ENCODE peak calls at places on chromosomes 6 and 20, in nine cellular contexts. X, D, T, G, A, I, U, C and R are unnamed samples.

GRCh38 chr6:136051140-136051775 is 198.9 kb downstream of the MTFR2 start:
- DNase-seq in U (no peak), D (no peak), C (no peak), T (no peak), X (no peak), G (no peak), I (no peak), A (peak), R (no peak)

GRCh38 chr20:931401-931800 is 15.3 kb upstream of the ANGPT4 start:
- DNase-seq in A (no peak), I (no peak), D (no peak), T (no peak), X (peak), G (no peak), U (no peak), C (no peak), R (no peak)

GRCh38 chr6:160279850-160280249 is 21.2 kb upstream of the SLC22A2 start:
- DNase-seq in A (no peak), D (no peak), C (no peak), T (no peak), I (no peak), X (peak), U (no peak), G (no peak), R (no peak)

GRCh38 chr20:33191484-33191883 is 23.5 kb downstream of the BPIFA2 start:
- DNase-seq in U (no peak), T (no peak), X (no peak), G (no peak), D (no peak), A (no peak), C (no peak), I (no peak), R (no peak)

GRCh38 chr6:4790158-4790899 is 14.1 kb downstream of the CDYL start:
- DNase-seq in U (no peak), A (no peak), D (no peak), I (no peak), G (no peak), T (no peak), X (no peak), C (no peak), R (no peak)

GRCh38 chr20:43459022-43459942 is 1.6 kb downstream of the SRSF6 start:
- DNase-seq in I (no peak), T (no peak), G (no peak), U (no peak), C (no peak), X (peak), A (peak), D (no peak), R (no peak)

GRCh38 chr6:19892250-19892649 is 55.1 kb downstream of the ID4 start:
- DNase-seq in T (no peak), C (no peak), A (no peak), U (peak), X (no peak), D (no peak), G (no peak), I (peak), R (no peak)

GRCh38 chr6:163263998-163264661 is 150.4 kb upstream of the QKI start:
- DNase-seq in D (no peak), U (no peak), T (no peak), I (no peak), X (no peak), G (no peak), C (no peak), A (no peak), R (no peak)

GRCh38 chr20:21396045-21396893 is 1.1 kb downstream of the NKX2-4 start:
- DNase-seq in U (peak), I (peak), G (no peak), C (peak), T (no peak), D (peak), X (no peak), A (no peak), R (no peak)

GRCh38 chr6:31734703-31735500 is 1.4 kb downstream of the CLIC1 start:
- DNase-seq in X (peak), A (peak), U (peak), D (no peak), C (peak), I (peak), G (no peak), T (no peak), R (no peak)

GRCh38 chr6:166221636-166222035 is 54.0 kb upstream of the TBXT start:
- DNase-seq in I (no peak), U (no peak), A (no peak), X (no peak), T (no peak), C (no peak), D (no peak), G (no peak), R (no peak)

GRCh38 chr6:39051399-39052122 is 3.0 kb downstream of the GLP1R start:
- DNase-seq in D (no peak), A (no peak), C (no peak), T (no peak), X (no peak), I (no peak), U (no peak), G (no peak), R (no peak)

GRCh38 chr6:20952605-20953004 is 418.3 kb downstream of the CDKAL1 start:
- DNase-seq in T (no peak), C (no peak), D (no peak), G (no peak), U (peak), A (no peak), I (no peak), X (peak), R (no peak)

GRCh38 chr6:35248300-35248699 is 11.2 kb upstream of the ZNF76 start:
- DNase-seq in U (no peak), X (peak), I (no peak), C (no peak), D (no peak), T (no peak), G (no peak), A (no peak), R (no peak)

GRCh38 chr6:28137458-28138020 is 4.1 kb upstream of the ZKSCAN8 start:
- DNase-seq in A (no peak), C (peak), T (no peak), I (no peak), G (no peak), U (no peak), X (peak), D (no peak), R (no peak)

GRCh38 chr6:15907914-15908518 is 220.9 kb upstream of the MYLIP start:
- DNase-seq in D (peak), U (peak), I (no peak), T (no peak), X (no peak), G (no peak), A (no peak), C (no peak), R (peak)

GRCh38 chr20:48209102-48209501 is 423.8 kb upstream of the SULF2 start:
- DNase-seq in X (no peak), D (peak), U (peak), I (no peak), T (no peak), G (no peak), C (no peak), A (no peak), R (no peak)

GRCh38 chr6:62285612-62286469 is at the start of gene KHDRBS2:
- DNase-seq in D (peak), A (peak), I (peak), X (peak), C (peak), U (peak), G (no peak), T (peak), R (peak)

GRCh38 chr6:30889921-30890645 is 5.8 kb downstream of the DDR1 start:
- DNase-seq in X (no peak), D (peak), A (no peak), G (no peak), I (no peak), T (no peak), C (no peak), U (peak), R (no peak)

GRCh38 chr20:14384820-14385740 is 47.7 kb upstream of the FLRT3 start:
- DNase-seq in G (no peak), X (no peak), U (no peak), I (no peak), A (no peak), C (no peak), D (no peak), T (no peak), R (no peak)

GRCh38 chr6:149082320-149082719 is 235.2 kb upstream of the TAB2 start:
- DNase-seq in U (peak), C (peak), T (peak), I (peak), X (peak), D (peak), G (peak), A (peak), R (peak)

GRCh38 chr20:32752458-32753250 is 9.4 kb upstream of the COMMD7 start:
- DNase-seq in A (no peak), C (no peak), X (peak), D (no peak), U (no peak), T (no peak), I (no peak), G (no peak), R (no peak)

GRCh38 chr6:8084586-8084985 is 17.8 kb downstream of the EEF1E1 start:
- DNase-seq in X (peak), I (no peak), D (no peak), G (no peak), C (no peak), U (no peak), T (no peak), A (no peak), R (no peak)

GRCh38 chr6:70413829-70414494 is 654 bp downstream of the FAM135A start:
- DNase-seq in G (no peak), C (no peak), X (no peak), I (no peak), T (no peak), D (peak), U (no peak), A (no peak), R (no peak)

GRCh38 chr20:60976139-60976538 is 275.9 kb upstream of the CDH4 start:
- DNase-seq in X (no peak), A (no peak), D (no peak), C (no peak), G (no peak), I (no peak), T (no peak), U (no peak), R (no peak)

GRCh38 chr20:48644286-48644828 is 183.4 kb downstream of the PREX1 start:
- DNase-seq in X (no peak), D (no peak), I (no peak), A (no peak), T (no peak), U (no peak), C (no peak), G (no peak), R (no peak)

GRCh38 chr6:147156218-147156617 is 48.0 kb upstream of the STXBP5 start:
- DNase-seq in X (no peak), D (no peak), T (no peak), U (no peak), G (no peak), I (no peak), A (no peak), C (no peak), R (no peak)

DNA sequence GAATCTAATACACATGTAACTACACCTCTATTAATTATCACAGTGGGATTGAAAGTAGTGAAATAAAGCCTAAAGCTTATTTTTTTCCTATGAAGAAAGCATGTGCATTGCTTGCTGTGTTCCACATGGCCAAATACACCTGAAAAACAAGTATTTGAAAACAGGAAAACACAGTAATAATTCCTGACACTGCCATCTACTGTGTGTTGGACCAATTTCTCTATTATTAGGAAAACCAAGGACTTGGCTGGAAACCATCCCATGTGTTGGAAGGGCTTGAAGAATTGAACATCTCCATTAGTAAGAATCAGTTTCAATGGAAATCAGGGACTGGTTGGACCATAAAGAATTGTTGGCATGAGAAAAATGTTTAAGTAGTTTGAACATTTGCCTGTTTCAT is 124.0 kb downstream of the PHF3 start:
- DNase-seq in T (no peak), D (no peak), U (no peak), I (no peak), A (no peak), C (no peak), G (no peak), X (peak), R (no peak)
- TF ChIP-seq CTCF in T (no peak), D (peak), U (no peak), I (no peak), A (no peak), C (no peak), G (no peak), X (no peak), R (no peak)

GRCh38 chr6:45586216-45587171 is 208.8 kb upstream of the SUPT3H start:
- DNase-seq in X (no peak), C (peak), G (no peak), U (no peak), D (no peak), T (no peak), I (peak), A (no peak), R (no peak)
- TF ChIP-seq CTCF in X (no peak), C (no peak), G (no peak), U (no peak), D (no peak), T (no peak), I (no peak), A (no peak), R (no peak)

DNA sequence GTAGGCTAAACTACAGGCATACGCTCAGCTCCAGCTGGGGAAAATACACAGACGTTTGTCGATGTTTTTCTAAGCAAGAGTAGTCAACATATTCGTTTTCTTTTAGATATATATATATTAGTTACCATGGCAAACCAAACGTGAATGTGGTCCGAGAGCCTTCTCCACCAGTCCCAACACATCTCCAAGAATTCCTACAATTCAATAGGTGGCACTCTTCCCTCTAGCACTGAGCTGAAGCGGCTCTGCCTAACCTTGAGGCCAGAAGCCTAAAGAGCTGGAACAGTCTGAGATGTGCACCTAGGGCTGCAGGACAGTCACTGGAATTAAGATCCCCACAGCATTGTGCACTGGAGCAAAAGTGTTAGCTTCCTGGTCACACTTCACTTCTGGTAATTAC is 70.3 kb upstream of the BEND3 start:
- DNase-seq in D (peak), X (peak), G (no peak), A (no peak), U (peak), I (no peak), T (no peak), C (no peak), R (no peak)
- TF ChIP-seq CTCF in D (peak), X (peak), G (peak), A (no peak), U (peak), I (peak), T (no peak), C (no peak), R (peak)

GRCh38 chr6:95280690-95281273 is 296.6 kb upstream of the MANEA start:
- DNase-seq in U (peak), C (no peak), D (peak), X (peak), G (no peak), T (no peak), A (no peak), I (no peak), R (no peak)
- TF ChIP-seq CTCF in U (peak), C (peak), D (peak), X (peak), G (peak), T (no peak), A (no peak), I (no peak), R (peak)

GRCh38 chr6:89776583-89777233 is 42.9 kb downstream of the MDN1 start:
- DNase-seq in T (no peak), U (no peak), A (no peak), D (no peak), X (no peak), G (no peak), I (no peak), C (no peak), R (no peak)
- TF ChIP-seq CTCF in T (no peak), U (no peak), A (no peak), D (no peak), X (no peak), G (no peak), I (no peak), C (no peak), R (no peak)

DNA sequence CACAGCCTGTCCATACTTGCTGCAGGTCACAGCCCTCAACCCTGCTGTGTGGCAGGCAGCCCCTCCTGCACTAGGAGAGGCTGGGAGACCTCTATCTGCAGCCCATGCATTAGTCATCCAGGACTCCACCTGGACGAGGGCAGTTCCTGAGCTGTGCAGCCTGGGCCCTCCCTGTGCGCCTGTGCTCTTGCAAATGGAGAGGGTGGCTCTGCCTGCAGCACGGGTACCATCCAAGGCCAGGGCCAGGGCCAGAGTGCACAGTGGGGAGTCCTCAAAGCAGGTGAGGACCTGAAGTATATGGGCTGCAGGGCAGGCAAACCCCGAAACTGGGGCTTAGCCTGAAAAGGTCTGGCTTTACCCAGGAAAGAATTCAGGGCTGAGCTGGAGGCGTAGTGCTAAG is 89.8 kb upstream of the PHACTR3 start:
- DNase-seq in X (no peak), D (no peak), C (no peak), A (no peak), U (no peak), G (no peak), T (no peak), I (no peak), R (no peak)
- TF ChIP-seq CTCF in X (no peak), D (no peak), C (no peak), A (no peak), U (no peak), G (no peak), T (no peak), I (peak), R (no peak)

GRCh38 chr20:51488331-51488730 is 54.2 kb downstream of the NFATC2 start:
- DNase-seq in X (peak), D (no peak), U (no peak), G (no peak), T (no peak), A (no peak), C (no peak), I (no peak), R (no peak)
- TF ChIP-seq CTCF in X (no peak), D (no peak), U (no peak), G (no peak), T (no peak), A (no peak), C (no peak), I (no peak), R (no peak)

DNA sequence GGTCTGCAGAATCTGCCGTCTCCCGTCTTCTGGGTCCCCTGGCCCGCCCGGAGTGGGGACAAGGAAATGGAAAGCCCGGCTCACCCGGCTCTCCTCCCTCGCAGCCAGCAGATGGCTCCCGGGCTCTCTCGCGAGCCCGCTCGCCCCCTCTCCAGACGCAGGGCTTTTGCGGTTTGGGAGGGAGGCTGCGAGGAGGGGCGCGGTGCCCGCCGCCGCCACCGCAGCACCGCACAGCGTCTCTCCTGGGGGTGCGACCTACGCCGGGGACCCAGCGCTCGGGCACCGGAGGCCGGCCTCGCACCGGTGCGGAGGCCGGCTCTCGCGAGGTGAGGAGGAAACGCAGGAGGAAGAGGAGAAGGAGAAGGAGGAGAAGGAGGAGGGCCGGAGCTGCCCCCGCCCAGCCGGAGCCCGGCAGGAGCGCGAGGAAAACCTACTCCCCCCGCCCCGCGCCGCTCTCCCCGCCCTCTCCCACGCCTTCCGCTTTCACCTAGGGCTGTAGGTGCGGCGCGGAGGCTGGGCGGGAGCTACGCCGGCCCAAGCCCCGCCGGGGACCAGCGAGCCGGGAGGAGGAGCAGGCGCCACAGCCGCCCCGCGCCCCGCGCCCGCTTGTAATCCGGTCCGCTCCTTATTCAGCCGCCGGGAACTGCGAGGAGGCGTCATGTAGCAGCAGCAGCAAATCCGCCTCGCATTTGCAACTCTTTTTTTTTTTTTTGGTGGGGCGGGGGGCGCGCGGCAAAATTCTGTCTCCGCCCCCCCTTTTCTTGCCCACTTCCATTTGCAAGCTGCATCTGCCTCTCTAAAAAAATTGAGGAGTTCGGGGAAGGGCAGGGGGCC is at the start of gene CARMIL1:
- DNase-seq in I (peak), T (no peak), U (peak), G (no peak), C (peak), A (peak), D (peak), X (peak), R (peak)
- TF ChIP-seq CTCF in I (peak), T (peak), U (peak), G (peak), C (peak), A (peak), D (peak), X (peak), R (peak)

GRCh38 chr6:37309059-37309458 is 44.7 kb upstream of the RNF8 start:
- DNase-seq in X (no peak), G (no peak), T (no peak), I (no peak), D (no peak), U (no peak), C (no peak), A (no peak), R (no peak)

GRCh38 chr6:37304766-37305165 is 46.8 kb upstream of the TMEM217 start:
- DNase-seq in X (no peak), C (no peak), I (no peak), G (no peak), U (no peak), D (no peak), T (no peak), A (no peak), R (no peak)

GRCh38 chr6:37306026-37306425 is 47.8 kb upstream of the RNF8 start:
- DNase-seq in C (no peak), G (no peak), U (no peak), A (no peak), T (no peak), X (no peak), D (no peak), I (no peak), R (no peak)

GRCh38 chr6:37308084-37308817 is 45.5 kb upstream of the RNF8 start:
- DNase-seq in G (no peak), T (no peak), X (peak), C (no peak), D (no peak), A (peak), U (no peak), I (no peak), R (no peak)

GRCh38 chr6:37306624-37307222 is 47.1 kb upstream of the RNF8 start:
- DNase-seq in U (no peak), C (no peak), T (no peak), G (no peak), I (no peak), X (no peak), A (no peak), D (no peak), R (no peak)
- TF ChIP-seq CTCF in U (no peak), C (no peak), T (no peak), G (no peak), I (no peak), X (no peak), A (no peak), D (no peak), R (no peak)